ENCODE peak calls at places on chromosomes 5 and 9, in five cellular contexts. S is left colon, U is iris pigment epithelial cell, Y is HFFc6, Z is anterior cingulate cortex. H is an unnamed sample.

GRCh38 chr9:77488439-77489126 is 159.5 kb downstream of the GNA14 start:
- DNase-seq in S (no peak), U (peak; percentile 30), Y (no peak), Z (no peak), H (no peak)

GRCh38 chr5:1140188-1140817 is 28.4 kb upstream of the SLC12A7 start:
- DNase-seq in S (peak; percentile 79), U (peak; percentile 43), Y (no peak), Z (peak; percentile 5), H (peak; percentile 72)

GRCh38 chr9:38421498-38422211 is 2.6 kb downstream of the IGFBPL1 start:
- DNase-seq in S (no peak), U (no peak), Y (no peak), Z (no peak), H (no peak)

GRCh38 chr5:92374859-92375258 is 991.7 kb upstream of the ARRDC3 start:
- DNase-seq in S (no peak), U (no peak), Y (no peak), Z (no peak), H (no peak)

GRCh38 chr9:135522137-135522877 is 1.1 kb downstream of the LCN1 start:
- DNase-seq in S (no peak), U (no peak), Y (no peak), Z (no peak), H (no peak)

GRCh38 chr5:165137701-165138100 is 1632.3 kb downstream of the MAT2B start:
- DNase-seq in S (no peak), U (no peak), Y (no peak), Z (no peak), H (no peak)

GRCh38 chr9:11946521-11946920 is 746.7 kb upstream of the TYRP1 start:
- DNase-seq in S (no peak), U (peak; percentile 1), Y (no peak), Z (no peak), H (no peak)

GRCh38 chr9:16344343-16344742 is 526.1 kb downstream of the BNC2 start:
- DNase-seq in S (no peak), U (peak; percentile 91), Y (peak; percentile 61), Z (no peak), H (peak; percentile 61)

GRCh38 chr5:86909896-86910295 is 292.2 kb downstream of the COX7C start:
- DNase-seq in S (no peak), U (peak; percentile 43), Y (peak; percentile 89), Z (no peak), H (peak; percentile 5)

GRCh38 chr9:36191290-36191645 is 547 bp downstream of the CLTA start:
- DNase-seq in S (no peak), U (peak; percentile 56), Y (no peak), Z (no peak), H (no peak)

GRCh38 chr9:126160067-126160853 is 166.4 kb upstream of the MVB12B start:
- DNase-seq in S (no peak), U (no peak), Y (no peak), Z (no peak), H (no peak)

GRCh38 chr9:16032799-16033198 is 480.0 kb downstream of the CCDC171 start:
- DNase-seq in S (no peak), U (peak; percentile 63), Y (peak; percentile 39), Z (no peak), H (peak; percentile 21)

GRCh38 chr5:36875789-36876388 is 680 bp upstream of the NIPBL start:
- DNase-seq in S (peak; percentile 78), U (peak; percentile 86), Y (peak; percentile 72), Z (peak; percentile 77), H (peak; percentile 68)

GRCh38 chr5:106106384-106106783 is 1564.4 kb downstream of the EFNA5 start:
- DNase-seq in S (no peak), U (peak; percentile 22), Y (no peak), Z (no peak), H (no peak)

GRCh38 chr5:126912607-126913006 is 117.8 kb downstream of the MARCHF3 start:
- DNase-seq in S (no peak), U (peak; percentile 23), Y (peak; percentile 8), Z (no peak), H (no peak)

GRCh38 chr5:149855371-149855770 is 89.2 kb downstream of the PDE6A start:
- DNase-seq in S (no peak), U (no peak), Y (no peak), Z (no peak), H (no peak)

GRCh38 chr9:34451545-34451944 is 6.8 kb downstream of the FAM219A start:
- DNase-seq in S (no peak), U (peak; percentile 73), Y (peak; percentile 19), Z (no peak), H (no peak)

GRCh38 chr9:127531676-127532075 is 80.4 kb downstream of the LRSAM1 start:
- DNase-seq in S (peak; percentile 14), U (no peak), Y (no peak), Z (no peak), H (no peak)

GRCh38 chr9:127767909-127768331 is 10.5 kb downstream of the SH2D3C start:
- DNase-seq in S (no peak), U (no peak), Y (no peak), Z (no peak), H (no peak)

GRCh38 chr5:57176350-57176857 is 2.5 kb downstream of the GPBP1 start:
- DNase-seq in S (no peak), U (peak; percentile 86), Y (peak; percentile 56), Z (no peak), H (no peak)

GRCh38 chr9:126417007-126417406 is 90.4 kb downstream of the MVB12B start:
- DNase-seq in S (no peak), U (no peak), Y (no peak), Z (no peak), H (no peak)

GRCh38 chr9:119370816-119371215 is 1.6 kb upstream of the BRINP1 start:
- DNase-seq in S (no peak), U (peak; percentile 46), Y (no peak), Z (no peak), H (no peak)

GRCh38 chr9:133257398-133258053 is 17.5 kb downstream of the ABO start:
- DNase-seq in S (no peak), U (no peak), Y (no peak), Z (no peak), H (no peak)

GRCh38 chr9:106023455-106023854 is 329.1 kb downstream of the TMEM38B start:
- DNase-seq in S (no peak), U (no peak), Y (no peak), Z (no peak), H (no peak)

GRCh38 chr5:88686077-88686541 is 196.9 kb downstream of the MEF2C start:
- DNase-seq in S (no peak), U (no peak), Y (no peak), Z (no peak), H (no peak)

GRCh38 chr5:20528471-20528870 is 540.5 kb upstream of the CDH18 start:
- DNase-seq in S (no peak), U (peak; percentile 11), Y (no peak), Z (no peak), H (no peak)

GRCh38 chr5:157820593-157821252 is 38.2 kb downstream of the CLINT1 start:
- DNase-seq in S (no peak), U (peak; percentile 68), Y (no peak), Z (no peak), H (peak; percentile 15)

GRCh38 chr5:64680289-64680688 is 10.0 kb upstream of the SHISAL2B start:
- DNase-seq in S (no peak), U (no peak), Y (peak; percentile 4), Z (no peak), H (no peak)

GRCh38 chr9:100601216-100601615 is 23.3 kb downstream of the CAVIN4 start:
- DNase-seq in S (peak; percentile 36), U (peak; percentile 64), Y (peak; percentile 63), Z (peak; percentile 26), H (peak; percentile 27)

GRCh38 chr5:16043349-16043748 is 136.2 kb downstream of the MARCHF11 start:
- DNase-seq in S (no peak), U (no peak), Y (no peak), Z (no peak), H (no peak)

GRCh38 chr5:67512758-67513157 is 316.2 kb upstream of the CD180 start:
- DNase-seq in S (no peak), U (no peak), Y (no peak), Z (no peak), H (no peak)

GRCh38 chr9:123364241-123364824 is 8.3 kb downstream of the CRB2 start:
- DNase-seq in S (no peak), U (peak; percentile 38), Y (no peak), Z (peak; percentile 96), H (no peak)

GRCh38 chr5:114449836-114450515 is 88.1 kb downstream of the KCNN2 start:
- DNase-seq in S (peak; percentile 43), U (peak; percentile 62), Y (peak; percentile 59), Z (peak; percentile 62), H (peak; percentile 56)

GRCh38 chr9:122180633-122181032 is 20.9 kb downstream of the MORN5 start:
- DNase-seq in S (no peak), U (peak; percentile 88), Y (peak; percentile 81), Z (no peak), H (peak; percentile 69)

GRCh38 chr9:137534256-137535119 is 15.7 kb downstream of the PNPLA7 start:
- DNase-seq in S (peak; percentile 52), U (peak; percentile 67), Y (peak; percentile 55), Z (no peak), H (peak; percentile 63)

H was measured in HTR-8/SVneo.